ENCODE peak calls at places on chromosomes 7 and 10, in five cellular contexts. One of them, this sample, is unnamed.
A peak's percentile ranks its signal among the peaks of the same experiment; 100 is the strongest.

GRCh38 chr10:63236113-63236935 is 103.2 kb downstream of the NRBF2 start:
- DNase-seq in A549: peak; percentile 65
- DNase-seq in NCI-H460: peak; percentile 56
- DNase-seq in Caki2: peak; percentile 90
- DNase-seq in testis: no peak
- DNase-seq in this sample: peak; percentile 41

GRCh38 chr10:5534051-5534821 is 9.5 kb downstream of the CALML3 start:
- DNase-seq in Caki2: no peak
- DNase-seq in A549: no peak
- DNase-seq in NCI-H460: no peak
- DNase-seq in testis: no peak
- DNase-seq in this sample: no peak

GRCh38 chr7:3670898-3671297 is 369.8 kb downstream of the SDK1 start:
- DNase-seq in A549: no peak
- DNase-seq in NCI-H460: no peak
- DNase-seq in Caki2: no peak
- DNase-seq in testis: no peak
- DNase-seq in this sample: no peak

GRCh38 chr7:35748348-35748747 is 52.5 kb upstream of the SEPTIN7 start:
- DNase-seq in A549: no peak
- DNase-seq in testis: no peak
- DNase-seq in Caki2: no peak
- DNase-seq in NCI-H460: no peak
- DNase-seq in this sample: no peak

GRCh38 chr10:47098964-47099363 is 187.7 kb downstream of the PTPN20 start:
- DNase-seq in testis: no peak
- DNase-seq in NCI-H460: no peak
- DNase-seq in Caki2: no peak
- DNase-seq in A549: no peak
- DNase-seq in this sample: no peak

GRCh38 chr7:106050002-106050742 is 61.9 kb downstream of the SYPL1 start:
- DNase-seq in A549: no peak
- DNase-seq in NCI-H460: peak; percentile 23
- DNase-seq in Caki2: no peak
- DNase-seq in testis: peak; percentile 35
- DNase-seq in this sample: no peak

GRCh38 chr10:86684305-86684704 is 16.0 kb downstream of the LDB3 start:
- DNase-seq in Caki2: no peak
- DNase-seq in A549: no peak
- DNase-seq in NCI-H460: no peak
- DNase-seq in testis: peak; percentile 32
- DNase-seq in this sample: no peak

GRCh38 chr10:13390604-13391522 is 42.8 kb upstream of the SEPHS1 start:
- DNase-seq in Caki2: no peak
- DNase-seq in A549: no peak
- DNase-seq in NCI-H460: no peak
- DNase-seq in testis: no peak
- DNase-seq in this sample: no peak

GRCh38 chr7:27689045-27689877 is 26.6 kb upstream of the HIBADH start:
- DNase-seq in testis: peak; percentile 55
- DNase-seq in NCI-H460: peak; percentile 30
- DNase-seq in Caki2: peak; percentile 45
- DNase-seq in A549: no peak
- DNase-seq in this sample: no peak

GRCh38 chr10:104260775-104261115 is 6.1 kb downstream of the GSTO1 start:
- DNase-seq in Caki2: no peak
- DNase-seq in testis: no peak
- DNase-seq in NCI-H460: no peak
- DNase-seq in A549: no peak
- DNase-seq in this sample: no peak

GRCh38 chr10:118781536-118781935 is 26.8 kb upstream of the CACUL1 start:
- DNase-seq in NCI-H460: no peak
- DNase-seq in Caki2: no peak
- DNase-seq in A549: no peak
- DNase-seq in testis: no peak
- DNase-seq in this sample: no peak

GRCh38 chr10:117499248-117500105 is 43.1 kb upstream of the EMX2 start:
- DNase-seq in testis: no peak
- DNase-seq in NCI-H460: no peak
- DNase-seq in Caki2: no peak
- DNase-seq in A549: no peak
- DNase-seq in this sample: no peak

GRCh38 chr10:5944389-5945202 is 32.7 kb downstream of the IL15RA start:
- DNase-seq in Caki2: peak; percentile 85
- DNase-seq in NCI-H460: no peak
- DNase-seq in testis: peak; percentile 84
- DNase-seq in A549: peak; percentile 34
- DNase-seq in this sample: peak; percentile 48